ENCODE peak calls at places on chromosomes 5 and 9, in four cellular contexts. O is CD8-positive, alpha-beta memory T cell; E is D341Med; Y is stimulated activated naive B cell treated with anti-CD40 and anti-IgM and Interleukin-4, amounts not matched to agents 10 μg/mL and 1 μg/mL and 100 μg/mL, for 72 hours. F is an unnamed sample.

GRCh38 chr5:2093859-2094615 is 211.3 kb upstream of the IRX4 start:
- DNase-seq in Y (no peak), O (no peak), E (no peak), F (no peak)

GRCh38 chr5:80134879-80135278 is 99.7 kb downstream of the THBS4 start:
- DNase-seq in Y (no peak), O (no peak), E (no peak), F (no peak)

GRCh38 chr9:69980041-69980440 is 63.6 kb upstream of the MAMDC2 start:
- DNase-seq in E (no peak), Y (no peak), O (no peak), F (no peak)

GRCh38 chr5:73694089-73694488 is 68.1 kb downstream of the ARHGEF28 start:
- DNase-seq in E (no peak), O (peak; percentile 21), Y (peak; percentile 2), F (no peak)

GRCh38 chr5:137531266-137531665 is 32.1 kb upstream of the SPOCK1 start:
- DNase-seq in Y (no peak), O (no peak), E (no peak), F (no peak)

GRCh38 chr9:133103183-133103986 is 17.7 kb downstream of the RALGDS start:
- DNase-seq in E (peak; percentile 77), Y (no peak), O (peak; percentile 40), F (peak; percentile 29)

GRCh38 chr5:174454464-174454863 is 269.9 kb upstream of the MSX2 start:
- DNase-seq in Y (no peak), E (no peak), O (peak; percentile 53), F (no peak)

GRCh38 chr5:137143244-137143605 is 355.9 kb downstream of the SPOCK1 start:
- DNase-seq in O (no peak), E (no peak), Y (no peak), F (no peak)

GRCh38 chr5:142012186-142012785 is 541 bp downstream of the GNPDA1 start:
- DNase-seq in E (peak; percentile 52), O (no peak), Y (no peak), F (peak; percentile 59)